ENCODE peak calls at places on chromosomes 12 and 14, in five cellular contexts. Q is AG09309; R is midbrain; H is stimulated activated naive CD8-positive, alpha-beta T cell treated with anti-CD3 and anti-CD28 coated beads, Interleukin-15, amount 100 ng/mL, for 72 hours; U is cardiac muscle cell. L is an unnamed sample.

GRCh38 chr14:84029246-84029645 is 1500.7 kb upstream of the FLRT2 start:
- DNase-seq in R (no peak), H (no peak), Q (no peak), U (no peak), L (no peak)

GRCh38 chr14:100906420-100906819 is 2.9 kb upstream of the RTL1 start:
- DNase-seq in U (no peak), R (no peak), Q (no peak), H (no peak), L (no peak)

GRCh38 chr14:100706200-100706599 is 20.5 kb upstream of the DLK1 start:
- DNase-seq in R (no peak), H (no peak), Q (no peak), U (no peak), L (no peak)

GRCh38 chr12:29026419-29026818 is 122.7 kb upstream of the FAR2 start:
- DNase-seq in R (no peak), U (no peak), Q (no peak), H (no peak), L (peak)

GRCh38 chr12:92146497-92146828 is 817 bp upstream of the BTG1 start:
- DNase-seq in R (no peak), Q (no peak), U (peak), H (no peak), L (no peak)

GRCh38 chr12:120394483-120395367 is 25.8 kb upstream of the MSI1 start:
- DNase-seq in U (no peak), R (no peak), Q (no peak), H (no peak), L (no peak)

GRCh38 chr14:32027255-32027939 is 49.7 kb upstream of the ARHGAP5 start:
- DNase-seq in R (no peak), H (no peak), U (peak), Q (no peak), L (no peak)

GRCh38 chr12:12734561-12735071 is 17.4 kb downstream of the CDKN1B start:
- DNase-seq in H (no peak), R (no peak), U (no peak), Q (no peak), L (no peak)

GRCh38 chr14:104895786-104896642 is 28.7 kb upstream of the PLD4 start:
- DNase-seq in Q (no peak), R (no peak), H (no peak), U (no peak), L (no peak)

GRCh38 chr14:28308727-28309126 is 457.9 kb upstream of the FOXG1 start:
- DNase-seq in H (no peak), R (no peak), Q (no peak), U (peak), L (no peak)

GRCh38 chr14:102729268-102729667 is 48.0 kb upstream of the TRAF3 start:
- DNase-seq in Q (no peak), U (no peak), R (no peak), H (no peak), L (no peak)

L was measured in stimulated activated naive B cell treated with anti-CD40 and anti-IgM and Interleukin-4, amounts not matched to agents 10 μg/mL and 1 μg/mL and 100 μg/mL, for 72 hours.